ENCODE peak calls at places on chromosome 17, in five cellular contexts. One of them, this sample, is unnamed. For H3F3A and H3K9me3, the result is how much of the 10 kb centered on the place peaks cover.

GRCh38 chr17:73969956-73970355 is 233.5 kb upstream of the RPL38 start:
- DNase-seq in PC-3: no peak
- DNase-seq in neural progenitor cell: no peak
- DNase-seq in PC-9: no peak
- DNase-seq in MM.1S: no peak
- DNase-seq in this sample: no peak

GRCh38 chr17:17042851-17043667 is 802 bp downstream of the MPRIP start:
- DNase-seq in PC-3: peak
- DNase-seq in PC-9: peak
- DNase-seq in MM.1S: peak
- DNase-seq in neural progenitor cell: peak
- DNase-seq in this sample: peak

GRCh38 chr17:41547921-41548843 is 20.1 kb upstream of the KRT19 start:
- DNase-seq in PC-9: peak
- DNase-seq in neural progenitor cell: no peak
- DNase-seq in PC-3: peak
- DNase-seq in MM.1S: no peak
- DNase-seq in this sample: peak

GRCh38 chr17:7003745-7004144 is 7.9 kb downstream of the ALOX12 start:
- DNase-seq in neural progenitor cell: no peak
- DNase-seq in PC-9: no peak
- DNase-seq in MM.1S: no peak
- DNase-seq in PC-3: no peak
- DNase-seq in this sample: no peak

GRCh38 chr17:76079577-76080206 is 710 bp downstream of the ZACN start:
- DNase-seq in PC-3: no peak
- DNase-seq in MM.1S: no peak
- DNase-seq in neural progenitor cell: peak
- DNase-seq in PC-9: no peak
- DNase-seq in this sample: no peak

GRCh38 chr17:41824086-41824485 is 11.3 kb downstream of the FKBP10 start:
- DNase-seq in PC-3: no peak
- DNase-seq in MM.1S: no peak
- DNase-seq in neural progenitor cell: no peak
- DNase-seq in PC-9: no peak
- DNase-seq in this sample: peak

GRCh38 chr17:58156839-58157803 is 8.9 kb downstream of the OR4D1 start:
- DNase-seq in MM.1S: no peak
- DNase-seq in PC-3: no peak
- DNase-seq in neural progenitor cell: peak
- DNase-seq in PC-9: no peak
- DNase-seq in this sample: peak

GRCh38 chr17:57956311-57957119 is 1.3 kb upstream of the CUEDC1 start:
- DNase-seq in PC-3: no peak
- DNase-seq in MM.1S: peak
- DNase-seq in PC-9: no peak
- DNase-seq in neural progenitor cell: no peak
- DNase-seq in this sample: no peak

GRCh38 chr17:32627233-32628008 is 140.6 kb downstream of the CDK5R1 start:
- DNase-seq in MM.1S: no peak
- DNase-seq in neural progenitor cell: peak
- DNase-seq in PC-3: peak
- DNase-seq in PC-9: no peak
- DNase-seq in this sample: peak

GRCh38 chr17:12134587-12134986 is 113.9 kb downstream of the MAP2K4 start:
- DNase-seq in neural progenitor cell: no peak
- DNase-seq in PC-9: no peak
- DNase-seq in MM.1S: no peak
- DNase-seq in PC-3: no peak
- DNase-seq in this sample: no peak

GRCh38 chr17:74512624-74513084 is 18.6 kb downstream of the CD300LB start:
- DNase-seq in PC-9: no peak
- DNase-seq in PC-3: peak
- DNase-seq in neural progenitor cell: no peak
- DNase-seq in MM.1S: no peak
- DNase-seq in this sample: peak

GRCh38 chr17:8837438-8838075 is 29.9 kb downstream of the PIK3R6 start:
- DNase-seq in MM.1S: no peak
- DNase-seq in PC-9: no peak
- DNase-seq in PC-3: peak
- DNase-seq in neural progenitor cell: no peak
- DNase-seq in this sample: no peak

GRCh38 chr17:32492648-32493289 is 6.0 kb downstream of the CDK5R1 start:
- DNase-seq in PC-9: no peak
- DNase-seq in MM.1S: no peak
- DNase-seq in PC-3: no peak
- DNase-seq in neural progenitor cell: no peak
- DNase-seq in this sample: no peak

GRCh38 chr17:38415250-38416194 is 12.7 kb upstream of the ARHGAP23 start:
- DNase-seq in PC-9: no peak
- DNase-seq in MM.1S: peak
- DNase-seq in PC-3: peak
- DNase-seq in neural progenitor cell: peak
- DNase-seq in this sample: peak

GRCh38 chr17:73307130-73307529 is 4.7 kb downstream of the CDC42EP4 start:
- DNase-seq in PC-3: peak
- DNase-seq in MM.1S: no peak
- DNase-seq in neural progenitor cell: no peak
- DNase-seq in PC-9: no peak
- DNase-seq in this sample: no peak

GRCh38 chr17:82647593-82648164 is 565 bp downstream of the WDR45B start:
- DNase-seq in PC-9: no peak
- DNase-seq in PC-3: peak
- DNase-seq in MM.1S: peak
- DNase-seq in neural progenitor cell: peak
- DNase-seq in this sample: peak

GRCh38 chr17:10295728-10296343 is 77.0 kb downstream of the MYH13 start:
- DNase-seq in PC-3: peak
- DNase-seq in MM.1S: peak
- DNase-seq in PC-9: no peak
- DNase-seq in neural progenitor cell: peak
- DNase-seq in this sample: peak

GRCh38 chr17:282000-282911 is 70.4 kb downstream of the RPH3AL start:
- DNase-seq in neural progenitor cell: no peak
- DNase-seq in PC-9: peak
- DNase-seq in PC-3: no peak
- DNase-seq in MM.1S: no peak
- DNase-seq in this sample: no peak

GRCh38 chr17:77824780-77825280 is 133.7 kb upstream of the TNRC6C start:
- DNase-seq in PC-9: no peak
- DNase-seq in MM.1S: no peak
- DNase-seq in PC-3: no peak
- DNase-seq in neural progenitor cell: no peak
- DNase-seq in this sample: no peak

DNA sequence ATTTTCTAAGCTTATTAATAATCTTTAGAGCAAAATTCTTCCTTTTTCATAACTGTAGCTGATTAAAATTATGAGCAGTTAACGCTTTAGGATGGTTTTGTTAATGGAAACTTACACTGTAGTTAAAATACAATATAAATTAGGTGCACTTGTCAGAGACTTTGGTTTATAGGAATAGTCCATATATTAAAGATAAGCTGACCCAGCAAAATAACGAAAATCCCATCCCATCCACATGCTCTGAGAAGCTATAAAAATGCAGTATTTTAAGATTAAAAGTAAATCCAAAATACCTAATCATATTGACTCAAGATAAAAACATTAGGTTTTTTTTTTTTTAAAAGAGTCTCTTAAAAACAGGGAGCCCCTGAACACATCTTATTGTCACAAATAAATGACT is 38.0 kb downstream of the CEP95 start:
- DNase-seq in neural progenitor cell: no peak
- DNase-seq in MM.1S: no peak
- DNase-seq in PC-9: no peak
- DNase-seq in PC-3: no peak
- DNase-seq in this sample: no peak
- H3F3A ChIP-seq in neural progenitor cell: under half
- H3F3A ChIP-seq in MM.1S: under half
- H3F3A ChIP-seq in PC-9: half or more
- H3F3A ChIP-seq in PC-3: under half
- H3F3A ChIP-seq in this sample: half or more

DNA sequence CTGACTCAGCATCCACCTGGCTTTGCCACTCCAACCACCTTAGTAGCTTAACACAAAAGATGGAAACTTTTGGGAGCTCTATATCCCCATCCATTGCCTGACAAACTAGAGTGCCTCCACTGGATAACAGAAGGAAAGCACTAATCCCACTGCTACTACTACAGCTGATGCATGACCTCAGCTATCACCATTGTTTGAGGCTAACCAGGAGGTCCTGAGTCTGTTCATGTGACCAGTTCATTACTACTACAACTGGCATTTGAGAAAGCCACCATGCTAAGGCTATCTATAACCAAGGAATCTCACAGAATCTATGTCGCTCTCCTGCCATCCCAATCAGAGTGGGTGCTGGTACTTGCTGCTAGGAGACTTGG is 604.3 kb upstream of the CA10 start:
- DNase-seq in neural progenitor cell: no peak
- DNase-seq in PC-3: no peak
- DNase-seq in MM.1S: no peak
- DNase-seq in PC-9: no peak
- DNase-seq in this sample: no peak
- H3K9me3 ChIP-seq in neural progenitor cell: under half
- H3K9me3 ChIP-seq in PC-3: under half
- H3K9me3 ChIP-seq in MM.1S: under half
- H3K9me3 ChIP-seq in PC-9: under half
- H3K9me3 ChIP-seq in this sample: under half

DNA sequence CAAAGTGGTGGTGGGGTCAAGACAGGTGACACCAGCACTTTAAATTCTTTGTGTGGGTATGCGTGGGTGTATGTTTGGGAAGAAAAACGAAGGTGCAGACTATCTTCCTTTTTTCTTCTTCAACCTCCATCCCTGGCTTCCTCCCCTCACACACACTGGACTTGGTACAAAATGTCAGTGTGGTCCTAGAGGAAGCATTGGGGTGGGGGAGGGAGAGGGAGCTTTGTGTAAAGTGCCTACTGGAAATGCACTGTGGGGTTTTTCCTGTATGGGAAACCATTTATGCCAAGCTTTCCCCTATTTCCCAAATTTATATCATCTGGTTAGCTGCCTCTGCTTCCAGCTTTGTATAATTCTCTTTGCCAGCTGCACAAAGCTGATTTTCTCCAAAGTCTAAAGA is 44.4 kb downstream of the SLFN12L start:
- DNase-seq in neural progenitor cell: no peak
- DNase-seq in MM.1S: no peak
- DNase-seq in PC-9: no peak
- DNase-seq in PC-3: no peak
- DNase-seq in this sample: no peak
- TF ChIP-seq EZH2 in neural progenitor cell: no peak
- TF ChIP-seq EZH2 in MM.1S: no peak
- TF ChIP-seq EZH2 in PC-9: no peak
- TF ChIP-seq EZH2 in PC-3: no peak
- TF ChIP-seq EZH2 in this sample: no peak

DNA sequence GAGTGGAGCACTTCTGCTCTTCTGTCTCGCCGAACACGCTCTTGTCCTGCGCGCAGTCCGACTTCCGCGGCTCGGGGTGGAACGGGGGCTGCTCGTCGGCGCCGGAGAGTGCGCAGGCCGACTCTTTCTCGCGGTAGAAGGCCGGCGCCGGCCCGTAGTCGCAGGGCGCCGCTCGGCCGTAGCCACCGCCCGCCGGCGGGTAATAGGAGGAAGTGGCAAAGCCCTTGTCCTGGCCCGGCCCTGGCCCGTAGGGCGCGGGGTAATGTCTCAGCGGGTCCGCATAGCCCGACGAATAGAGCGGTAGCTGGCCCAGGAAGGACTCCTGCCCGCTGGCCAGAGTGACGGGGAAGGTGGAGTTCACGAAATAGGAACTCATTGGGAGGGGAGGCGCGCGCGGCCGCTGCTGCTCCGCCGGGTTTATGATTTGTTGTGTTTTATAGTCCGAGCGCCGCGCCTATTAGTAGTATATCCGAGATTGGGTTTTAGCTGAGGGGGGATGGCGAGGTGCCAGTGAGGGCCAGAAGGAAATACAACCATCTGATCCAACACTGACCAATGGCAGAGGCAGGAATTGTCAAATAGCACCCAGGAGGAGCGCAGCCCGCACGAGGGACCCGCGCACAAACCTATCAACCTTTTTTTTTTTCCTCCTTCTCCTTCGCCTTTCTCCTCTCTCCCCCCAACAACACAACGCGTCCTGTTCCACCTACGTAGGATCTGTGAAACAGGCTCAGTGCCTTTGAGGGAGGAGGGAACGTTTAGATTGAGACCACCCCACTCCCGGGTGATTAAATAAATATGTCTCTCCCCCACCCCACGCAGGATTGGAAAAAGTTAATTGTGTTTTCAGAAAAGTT is 4.4 kb upstream of the HOXB5 start:
- DNase-seq in PC-3: peak
- DNase-seq in neural progenitor cell: peak
- DNase-seq in MM.1S: no peak
- DNase-seq in PC-9: no peak
- DNase-seq in this sample: peak
- H3F3A ChIP-seq in PC-3: under half
- H3F3A ChIP-seq in neural progenitor cell: under half
- H3F3A ChIP-seq in MM.1S: under half
- H3F3A ChIP-seq in PC-9: under half
- H3F3A ChIP-seq in this sample: under half

GRCh38 chr17:21679256-21680146 is 12.8 kb upstream of the KCNJ18 start:
- DNase-seq in MM.1S: no peak
- DNase-seq in PC-9: no peak
- DNase-seq in PC-3: no peak
- DNase-seq in neural progenitor cell: no peak
- DNase-seq in this sample: no peak
- H3K9me3 ChIP-seq in MM.1S: under half
- H3K9me3 ChIP-seq in PC-9: under half
- H3K9me3 ChIP-seq in PC-3: under half
- H3K9me3 ChIP-seq in neural progenitor cell: under half
- H3K9me3 ChIP-seq in this sample: under half

GRCh38 chr17:66518108-66518507 is 215.7 kb downstream of the PRKCA start:
- DNase-seq in MM.1S: no peak
- DNase-seq in PC-3: no peak
- DNase-seq in PC-9: no peak
- DNase-seq in neural progenitor cell: no peak
- DNase-seq in this sample: peak
- TF ChIP-seq EZH2 in MM.1S: no peak
- TF ChIP-seq EZH2 in PC-3: no peak
- TF ChIP-seq EZH2 in PC-9: no peak
- TF ChIP-seq EZH2 in neural progenitor cell: no peak
- TF ChIP-seq EZH2 in this sample: no peak

GRCh38 chr17:65283704-65284103 is 146.5 kb downstream of the RGS9 start:
- DNase-seq in PC-3: peak
- DNase-seq in neural progenitor cell: no peak
- DNase-seq in PC-9: no peak
- DNase-seq in MM.1S: no peak
- DNase-seq in this sample: peak
- H3F3A ChIP-seq in PC-3: under half
- H3F3A ChIP-seq in neural progenitor cell: under half
- H3F3A ChIP-seq in PC-9: under half
- H3F3A ChIP-seq in MM.1S: under half
- H3F3A ChIP-seq in this sample: under half

GRCh38 chr17:5092139-5093010 is 14.1 kb downstream of the ZFP3 start:
- DNase-seq in PC-3: no peak
- DNase-seq in PC-9: no peak
- DNase-seq in neural progenitor cell: no peak
- DNase-seq in MM.1S: no peak
- DNase-seq in this sample: no peak
- H3K9me3 ChIP-seq in PC-3: under half
- H3K9me3 ChIP-seq in PC-9: half or more
- H3K9me3 ChIP-seq in neural progenitor cell: under half
- H3K9me3 ChIP-seq in MM.1S: under half
- H3K9me3 ChIP-seq in this sample: under half